ENCODE peak calls at places on chromosome 2, in six cellular contexts. One of them, this sample, is unnamed.

GRCh38 chr2:174009488-174010223 is 44.5 kb upstream of the SP3 start:
- DNase-seq in endothelial cell: no peak
- DNase-seq in endothelial cell of umbilical vein: peak
- DNase-seq in osteocyte: no peak
- DNase-seq in BE2C: no peak
- DNase-seq in adrenal gland: no peak
- DNase-seq in this sample: no peak

GRCh38 chr2:38409136-38409903 is 32.2 kb upstream of the ATL2 start:
- DNase-seq in endothelial cell: no peak
- DNase-seq in endothelial cell of umbilical vein: no peak
- DNase-seq in osteocyte: no peak
- DNase-seq in BE2C: no peak
- DNase-seq in adrenal gland: peak
- DNase-seq in this sample: no peak

GRCh38 chr2:236744316-236745105 is 174.9 kb downstream of the ACKR3 start:
- DNase-seq in endothelial cell: no peak
- DNase-seq in endothelial cell of umbilical vein: no peak
- DNase-seq in osteocyte: no peak
- DNase-seq in BE2C: no peak
- DNase-seq in adrenal gland: no peak
- DNase-seq in this sample: no peak

GRCh38 chr2:46901611-46902010 is 14.0 kb downstream of the MCFD2 start:
- DNase-seq in endothelial cell: no peak
- DNase-seq in endothelial cell of umbilical vein: no peak
- DNase-seq in osteocyte: no peak
- DNase-seq in BE2C: no peak
- DNase-seq in adrenal gland: no peak
- DNase-seq in this sample: no peak

GRCh38 chr2:134183679-134184078 is 70.2 kb upstream of the MGAT5 start:
- DNase-seq in endothelial cell: no peak
- DNase-seq in endothelial cell of umbilical vein: no peak
- DNase-seq in osteocyte: no peak
- DNase-seq in BE2C: no peak
- DNase-seq in adrenal gland: no peak
- DNase-seq in this sample: no peak

GRCh38 chr2:145729993-145730770 is 1210.3 kb upstream of the ZEB2 start:
- DNase-seq in endothelial cell: no peak
- DNase-seq in endothelial cell of umbilical vein: no peak
- DNase-seq in osteocyte: no peak
- DNase-seq in BE2C: no peak
- DNase-seq in adrenal gland: no peak
- DNase-seq in this sample: no peak

GRCh38 chr2:177692042-177692823 is 299.7 kb downstream of the AGPS start:
- DNase-seq in endothelial cell: no peak
- DNase-seq in endothelial cell of umbilical vein: no peak
- DNase-seq in osteocyte: no peak
- DNase-seq in BE2C: no peak
- DNase-seq in adrenal gland: no peak
- DNase-seq in this sample: no peak

GRCh38 chr2:219676586-219676985 is 49.2 kb downstream of the SLC4A3 start:
- DNase-seq in endothelial cell: no peak
- DNase-seq in endothelial cell of umbilical vein: no peak
- DNase-seq in osteocyte: no peak
- DNase-seq in BE2C: no peak
- DNase-seq in adrenal gland: no peak
- DNase-seq in this sample: no peak

GRCh38 chr2:122927217-122927616 is 1097.9 kb upstream of the CNTNAP5 start:
- DNase-seq in endothelial cell: no peak
- DNase-seq in endothelial cell of umbilical vein: no peak
- DNase-seq in osteocyte: no peak
- DNase-seq in BE2C: no peak
- DNase-seq in adrenal gland: no peak
- DNase-seq in this sample: no peak

GRCh38 chr2:43977677-43978076 is 18.1 kb downstream of the LRPPRC start:
- DNase-seq in endothelial cell: no peak
- DNase-seq in endothelial cell of umbilical vein: no peak
- DNase-seq in osteocyte: no peak
- DNase-seq in BE2C: no peak
- DNase-seq in adrenal gland: no peak
- DNase-seq in this sample: no peak

GRCh38 chr2:229206548-229206947 is 64.5 kb downstream of the PID1 start:
- DNase-seq in endothelial cell: no peak
- DNase-seq in endothelial cell of umbilical vein: no peak
- DNase-seq in osteocyte: no peak
- DNase-seq in BE2C: no peak
- DNase-seq in adrenal gland: no peak
- DNase-seq in this sample: no peak

GRCh38 chr2:203594541-203594940 is 59.4 kb upstream of the RAPH1 start:
- DNase-seq in endothelial cell: no peak
- DNase-seq in endothelial cell of umbilical vein: no peak
- DNase-seq in osteocyte: no peak
- DNase-seq in BE2C: no peak
- DNase-seq in adrenal gland: no peak
- DNase-seq in this sample: no peak

GRCh38 chr2:30127016-30127893 is 19.6 kb upstream of the YPEL5 start:
- DNase-seq in endothelial cell: no peak
- DNase-seq in endothelial cell of umbilical vein: peak
- DNase-seq in osteocyte: peak
- DNase-seq in BE2C: no peak
- DNase-seq in adrenal gland: no peak
- DNase-seq in this sample: no peak

GRCh38 chr2:168740360-168740759 is 62.1 kb upstream of the NOSTRIN start:
- DNase-seq in endothelial cell: no peak
- DNase-seq in endothelial cell of umbilical vein: no peak
- DNase-seq in osteocyte: no peak
- DNase-seq in BE2C: no peak
- DNase-seq in adrenal gland: no peak
- DNase-seq in this sample: no peak

GRCh38 chr2:60064687-60065361 is 488.6 kb downstream of the BCL11A start:
- DNase-seq in endothelial cell: no peak
- DNase-seq in endothelial cell of umbilical vein: no peak
- DNase-seq in osteocyte: no peak
- DNase-seq in BE2C: peak
- DNase-seq in adrenal gland: no peak
- DNase-seq in this sample: no peak

GRCh38 chr2:67500541-67500940 is 103.4 kb downstream of the ETAA1 start:
- DNase-seq in endothelial cell: no peak
- DNase-seq in endothelial cell of umbilical vein: no peak
- DNase-seq in osteocyte: no peak
- DNase-seq in BE2C: no peak
- DNase-seq in adrenal gland: no peak
- DNase-seq in this sample: no peak

GRCh38 chr2:182144780-182145170 is 159.1 kb downstream of the PPP1R1C start:
- DNase-seq in endothelial cell: no peak
- DNase-seq in endothelial cell of umbilical vein: peak
- DNase-seq in osteocyte: no peak
- DNase-seq in BE2C: no peak
- DNase-seq in adrenal gland: peak
- DNase-seq in this sample: no peak

GRCh38 chr2:227710986-227711385 is 6.8 kb downstream of the SLC19A3 start:
- DNase-seq in endothelial cell: no peak
- DNase-seq in endothelial cell of umbilical vein: no peak
- DNase-seq in osteocyte: peak
- DNase-seq in BE2C: no peak
- DNase-seq in adrenal gland: no peak
- DNase-seq in this sample: no peak

GRCh38 chr2:188645982-188646381 is 328.2 kb upstream of the COL3A1 start:
- DNase-seq in endothelial cell: no peak
- DNase-seq in endothelial cell of umbilical vein: no peak
- DNase-seq in osteocyte: no peak
- DNase-seq in BE2C: no peak
- DNase-seq in adrenal gland: no peak
- DNase-seq in this sample: no peak

GRCh38 chr2:46014911-46015654 is 282.1 kb upstream of the EPAS1 start:
- DNase-seq in endothelial cell: peak
- DNase-seq in endothelial cell of umbilical vein: peak
- DNase-seq in osteocyte: no peak
- DNase-seq in BE2C: no peak
- DNase-seq in adrenal gland: no peak
- DNase-seq in this sample: no peak

GRCh38 chr2:95007822-95008221 is 17.7 kb upstream of the MAL start:
- DNase-seq in endothelial cell: no peak
- DNase-seq in endothelial cell of umbilical vein: no peak
- DNase-seq in osteocyte: no peak
- DNase-seq in BE2C: no peak
- DNase-seq in adrenal gland: no peak
- DNase-seq in this sample: no peak

GRCh38 chr2:109218087-109218791 is 89.2 kb downstream of the SH3RF3 start:
- DNase-seq in endothelial cell: no peak
- DNase-seq in endothelial cell of umbilical vein: no peak
- DNase-seq in osteocyte: no peak
- DNase-seq in BE2C: no peak
- DNase-seq in adrenal gland: no peak
- DNase-seq in this sample: peak

GRCh38 chr2:218275368-218276072 is 5.2 kb downstream of the PNKD start:
- DNase-seq in endothelial cell: no peak
- DNase-seq in endothelial cell of umbilical vein: no peak
- DNase-seq in osteocyte: no peak
- DNase-seq in BE2C: no peak
- DNase-seq in adrenal gland: no peak
- DNase-seq in this sample: no peak

GRCh38 chr2:105690566-105690965 is 54.1 kb upstream of the NCK2 start:
- DNase-seq in endothelial cell: no peak
- DNase-seq in endothelial cell of umbilical vein: no peak
- DNase-seq in osteocyte: no peak
- DNase-seq in BE2C: no peak
- DNase-seq in adrenal gland: no peak
- DNase-seq in this sample: no peak

GRCh38 chr2:18626958-18627650 is 37.7 kb upstream of the NT5C1B start:
- DNase-seq in endothelial cell: no peak
- DNase-seq in endothelial cell of umbilical vein: no peak
- DNase-seq in osteocyte: no peak
- DNase-seq in BE2C: no peak
- DNase-seq in adrenal gland: no peak
- DNase-seq in this sample: no peak

GRCh38 chr2:120958623-120959366 is 223.1 kb downstream of the GLI2 start:
- DNase-seq in endothelial cell: peak
- DNase-seq in endothelial cell of umbilical vein: no peak
- DNase-seq in osteocyte: no peak
- DNase-seq in BE2C: peak
- DNase-seq in adrenal gland: no peak
- DNase-seq in this sample: no peak
- TF ChIP-seq CTCF in endothelial cell: peak
- TF ChIP-seq CTCF in endothelial cell of umbilical vein: peak
- TF ChIP-seq CTCF in osteocyte: peak
- TF ChIP-seq CTCF in BE2C: peak
- TF ChIP-seq CTCF in adrenal gland: no peak
- TF ChIP-seq CTCF in this sample: peak

DNA sequence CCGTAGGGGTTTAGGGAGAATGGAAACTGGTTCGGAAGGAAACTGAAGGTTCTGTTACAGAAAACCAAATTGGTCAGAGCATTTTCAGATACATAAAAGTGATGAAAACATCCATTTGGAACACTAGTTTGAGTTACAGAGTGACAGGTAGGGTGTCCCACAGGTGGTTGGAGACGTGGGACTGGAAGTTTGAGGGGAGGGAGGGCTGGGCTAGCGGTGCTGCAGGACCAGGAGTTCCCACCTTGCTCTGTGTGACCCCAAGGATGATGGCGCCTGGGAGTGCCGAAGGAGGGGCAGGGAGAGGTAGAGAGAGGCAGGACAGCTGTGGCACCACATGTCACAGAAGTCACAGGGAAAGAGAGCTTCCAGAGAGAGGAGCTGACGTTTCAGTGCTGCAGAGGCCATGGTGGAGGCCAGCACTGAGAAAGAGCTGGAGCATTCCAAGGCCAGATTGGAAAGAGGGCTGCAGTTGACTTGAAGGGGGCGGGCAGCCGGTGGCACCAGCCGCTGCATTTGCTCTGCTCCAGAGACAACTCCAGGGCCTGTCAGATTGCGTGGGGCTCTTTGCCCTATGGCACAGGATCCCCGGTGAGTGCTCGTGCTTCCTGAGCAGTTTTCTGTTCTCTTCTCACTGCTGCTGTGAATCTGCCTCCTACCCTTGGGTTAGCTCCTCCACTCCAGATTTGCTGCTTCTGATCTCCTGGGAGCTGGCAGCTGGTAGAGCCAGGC is 56.2 kb upstream of the FOSL2 start:
- DNase-seq in endothelial cell: no peak
- DNase-seq in endothelial cell of umbilical vein: no peak
- DNase-seq in osteocyte: no peak
- DNase-seq in BE2C: no peak
- DNase-seq in adrenal gland: no peak
- DNase-seq in this sample: no peak
- TF ChIP-seq CTCF in endothelial cell: no peak
- TF ChIP-seq CTCF in endothelial cell of umbilical vein: no peak
- TF ChIP-seq CTCF in osteocyte: no peak
- TF ChIP-seq CTCF in BE2C: no peak
- TF ChIP-seq CTCF in adrenal gland: no peak
- TF ChIP-seq CTCF in this sample: no peak

GRCh38 chr2:113407446-113408099 is 29.9 kb upstream of the ZNG1B start:
- DNase-seq in endothelial cell: no peak
- DNase-seq in endothelial cell of umbilical vein: no peak
- DNase-seq in osteocyte: no peak
- DNase-seq in BE2C: no peak
- DNase-seq in adrenal gland: no peak
- DNase-seq in this sample: no peak
- TF ChIP-seq CTCF in endothelial cell: peak
- TF ChIP-seq CTCF in endothelial cell of umbilical vein: peak
- TF ChIP-seq CTCF in osteocyte: no peak
- TF ChIP-seq CTCF in BE2C: no peak
- TF ChIP-seq CTCF in adrenal gland: no peak
- TF ChIP-seq CTCF in this sample: no peak

GRCh38 chr2:241878007-241878970 is 8.8 kb downstream of the RTP5 start:
- DNase-seq in endothelial cell: peak
- DNase-seq in endothelial cell of umbilical vein: peak
- DNase-seq in osteocyte: no peak
- DNase-seq in BE2C: peak
- DNase-seq in adrenal gland: peak
- DNase-seq in this sample: no peak
- TF ChIP-seq CTCF in endothelial cell: peak
- TF ChIP-seq CTCF in endothelial cell of umbilical vein: peak
- TF ChIP-seq CTCF in osteocyte: peak
- TF ChIP-seq CTCF in BE2C: peak
- TF ChIP-seq CTCF in adrenal gland: peak
- TF ChIP-seq CTCF in this sample: peak